ENCODE peak calls at places on chromosome 10, in six cellular contexts. O, A, B, J, D and N are unnamed samples.

GRCh38 chr10:112332509-112333228 is 41.2 kb upstream of the ACSL5 start:
- DNase-seq in J (peak), A (no peak), O (no peak), B (no peak), D (no peak), N (no peak)

GRCh38 chr10:65548046-65548445 is 1377.8 kb upstream of the LRRTM3 start:
- DNase-seq in A (no peak), B (no peak), D (no peak), J (no peak), O (no peak), N (no peak)

GRCh38 chr10:132275426-132276178 is 32.1 kb downstream of the STK32C start:
- DNase-seq in A (no peak), D (no peak), J (no peak), O (no peak), B (no peak), N (no peak)

GRCh38 chr10:122986340-122986739 is 6.1 kb downstream of the PSTK start:
- DNase-seq in O (no peak), A (no peak), D (no peak), J (no peak), B (no peak), N (no peak)

GRCh38 chr10:12067336-12067735 is 1.4 kb upstream of the DHTKD1 start:
- DNase-seq in O (no peak), B (no peak), D (no peak), A (no peak), J (no peak), N (no peak)

GRCh38 chr10:35304649-35305048 is 31.7 kb upstream of the CCNY start:
- DNase-seq in B (no peak), A (no peak), O (no peak), J (no peak), D (no peak), N (peak)

GRCh38 chr10:123926401-123927264 is 35.0 kb upstream of the CPXM2 start:
- DNase-seq in O (no peak), J (no peak), B (peak), D (no peak), A (no peak), N (no peak)

GRCh38 chr10:47357131-47357582 is 9.0 kb downstream of the RBP3 start:
- DNase-seq in J (no peak), A (no peak), D (no peak), B (no peak), O (no peak), N (no peak)

GRCh38 chr10:14822879-14823755 is 14.7 kb downstream of the CDNF start:
- DNase-seq in D (peak), O (peak), A (no peak), J (peak), B (no peak), N (peak)

GRCh38 chr10:45532501-45532900 is 140.1 kb downstream of the ZFAND4 start:
- DNase-seq in O (no peak), B (no peak), J (no peak), D (no peak), A (no peak), N (no peak)

GRCh38 chr10:21689881-21690280 is 155.8 kb downstream of the MLLT10 start:
- DNase-seq in B (no peak), D (no peak), O (no peak), A (no peak), J (no peak), N (no peak)

GRCh38 chr10:91049961-91050360 is 129.1 kb upstream of the ANKRD1 start:
- DNase-seq in B (no peak), A (no peak), J (no peak), D (no peak), O (no peak), N (no peak)

GRCh38 chr10:35916791-35917190 is 274.7 kb upstream of the FZD8 start:
- DNase-seq in J (no peak), O (no peak), B (no peak), A (no peak), D (no peak), N (peak)

GRCh38 chr10:87612107-87612506 is 47.6 kb upstream of the PAPSS2 start:
- DNase-seq in J (no peak), D (no peak), B (no peak), O (no peak), A (no peak), N (no peak)

GRCh38 chr10:30080161-30080560 is 20.8 kb upstream of the JCAD start:
- DNase-seq in A (no peak), D (no peak), O (no peak), B (no peak), J (no peak), N (no peak)

DNA sequence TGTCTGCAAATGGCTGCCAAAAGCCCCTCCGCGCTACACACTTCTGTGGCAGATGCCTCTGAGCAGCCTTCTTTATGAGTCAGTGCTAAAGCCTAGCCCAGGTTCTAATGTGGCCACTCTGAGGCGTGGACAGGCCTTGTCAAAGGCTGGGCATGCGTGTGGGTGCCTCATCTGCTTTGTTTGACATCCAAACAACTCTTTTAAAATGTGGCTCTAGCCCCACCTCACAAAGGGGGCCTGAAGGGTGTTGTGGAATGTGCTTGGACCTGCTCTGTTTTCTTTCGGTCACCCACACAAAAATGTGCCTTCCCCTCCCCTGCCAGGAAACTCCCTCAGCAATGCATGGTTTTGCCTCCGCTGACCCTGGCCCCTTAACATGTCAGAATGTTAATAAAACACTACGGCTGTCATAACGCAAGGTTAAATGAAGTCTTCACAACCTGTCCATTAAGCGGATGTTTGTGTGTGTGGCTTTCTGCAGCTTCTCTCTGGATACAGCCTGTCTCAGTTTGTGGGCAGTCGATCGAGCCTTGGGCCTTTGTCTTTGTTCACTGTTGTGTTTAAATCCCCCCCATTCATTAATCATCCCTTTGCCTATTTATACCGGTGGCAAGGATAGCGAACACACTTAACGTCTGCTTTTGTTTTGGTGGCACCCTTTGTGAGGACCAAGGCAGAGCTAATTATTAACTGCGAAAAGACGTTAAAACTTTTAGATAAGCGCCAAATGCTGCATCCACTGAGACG is 718.9 kb downstream of the LRMDA start:
- DNase-seq in D (no peak), J (peak), B (no peak), A (no peak), O (peak), N (peak)
- TF ChIP-seq CREB1 in D (no peak), J (no peak), B (no peak), A (no peak), O (no peak), N (no peak)

DNA sequence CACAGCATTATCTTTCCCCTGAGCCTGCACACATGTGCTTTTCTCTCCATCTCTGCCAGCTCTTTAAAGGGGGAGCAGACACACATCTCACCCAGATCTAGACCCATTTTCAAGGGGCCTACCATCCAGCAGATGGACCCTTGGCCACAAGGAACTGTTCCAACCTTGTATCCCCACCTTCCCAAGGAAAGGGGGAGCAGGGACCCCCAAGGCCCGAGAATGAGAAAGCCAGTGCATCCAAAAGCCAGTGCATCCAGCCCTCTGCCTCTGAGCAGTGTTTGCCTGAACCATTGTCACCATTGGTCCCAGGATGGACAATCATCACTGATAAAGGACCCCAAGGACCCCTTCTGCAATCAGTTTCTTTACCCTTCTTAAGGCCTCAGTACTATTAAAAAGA is 65.2 kb downstream of the GRID1 start:
- DNase-seq in A (no peak), B (no peak), D (no peak), O (no peak), J (no peak), N (no peak)
- TF ChIP-seq CREB1 in A (no peak), B (no peak), D (no peak), O (no peak), J (no peak), N (no peak)

GRCh38 chr10:49431426-49431825 is 35.5 kb upstream of the DRGX start:
- DNase-seq in J (no peak), B (no peak), D (no peak), A (no peak), O (no peak), N (no peak)

GRCh38 chr10:49433069-49433468 is 37.2 kb upstream of the DRGX start:
- DNase-seq in D (no peak), J (no peak), B (no peak), A (no peak), O (no peak), N (no peak)

GRCh38 chr10:49435225-49435624 is 39.3 kb upstream of the DRGX start:
- DNase-seq in B (no peak), A (no peak), D (no peak), O (no peak), J (no peak), N (peak)

GRCh38 chr10:49426490-49427360 is 30.8 kb upstream of the DRGX start:
- DNase-seq in O (no peak), B (no peak), D (no peak), A (no peak), J (no peak), N (no peak)

DNA sequence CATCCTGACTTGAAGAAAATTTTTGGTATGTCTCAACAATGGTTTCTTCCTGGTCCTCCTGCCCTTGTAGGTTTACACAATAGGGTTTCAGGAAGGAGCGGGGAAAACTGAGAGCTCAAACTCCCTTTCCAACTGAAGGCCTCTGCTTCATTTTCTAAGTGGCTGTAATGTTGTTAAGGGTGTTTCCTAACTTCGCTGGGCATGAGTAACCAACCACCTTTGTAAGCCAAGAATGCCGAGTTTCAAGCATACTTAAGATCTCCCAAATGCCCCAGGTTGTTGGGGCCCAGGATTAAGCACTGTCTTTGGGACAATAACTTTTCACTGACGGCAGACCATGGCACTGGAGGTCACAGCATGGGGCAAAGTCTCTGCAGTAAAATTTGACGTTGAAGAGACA is 33.6 kb upstream of the DRGX start:
- DNase-seq in A (no peak), B (no peak), J (no peak), O (no peak), D (no peak), N (no peak)
- TF ChIP-seq CREB1 in A (no peak), B (no peak), J (no peak), O (no peak), D (no peak), N (no peak)

GRCh38 chr10:43041422-43042342 is 35.2 kb upstream of the RET start:
- DNase-seq in J (no peak), B (no peak), A (peak), O (no peak), D (no peak), N (no peak)

GRCh38 chr10:43043773-43044394 is 33.0 kb upstream of the RET start:
- DNase-seq in B (no peak), J (no peak), A (peak), D (no peak), O (no peak), N (no peak)

GRCh38 chr10:43044444-43045245 is 32.2 kb upstream of the RET start:
- DNase-seq in O (no peak), A (peak), J (no peak), D (no peak), B (no peak), N (no peak)

GRCh38 chr10:43043342-43043772 is 33.5 kb upstream of the RET start:
- DNase-seq in J (no peak), O (no peak), B (no peak), D (no peak), A (no peak), N (no peak)

DNA sequence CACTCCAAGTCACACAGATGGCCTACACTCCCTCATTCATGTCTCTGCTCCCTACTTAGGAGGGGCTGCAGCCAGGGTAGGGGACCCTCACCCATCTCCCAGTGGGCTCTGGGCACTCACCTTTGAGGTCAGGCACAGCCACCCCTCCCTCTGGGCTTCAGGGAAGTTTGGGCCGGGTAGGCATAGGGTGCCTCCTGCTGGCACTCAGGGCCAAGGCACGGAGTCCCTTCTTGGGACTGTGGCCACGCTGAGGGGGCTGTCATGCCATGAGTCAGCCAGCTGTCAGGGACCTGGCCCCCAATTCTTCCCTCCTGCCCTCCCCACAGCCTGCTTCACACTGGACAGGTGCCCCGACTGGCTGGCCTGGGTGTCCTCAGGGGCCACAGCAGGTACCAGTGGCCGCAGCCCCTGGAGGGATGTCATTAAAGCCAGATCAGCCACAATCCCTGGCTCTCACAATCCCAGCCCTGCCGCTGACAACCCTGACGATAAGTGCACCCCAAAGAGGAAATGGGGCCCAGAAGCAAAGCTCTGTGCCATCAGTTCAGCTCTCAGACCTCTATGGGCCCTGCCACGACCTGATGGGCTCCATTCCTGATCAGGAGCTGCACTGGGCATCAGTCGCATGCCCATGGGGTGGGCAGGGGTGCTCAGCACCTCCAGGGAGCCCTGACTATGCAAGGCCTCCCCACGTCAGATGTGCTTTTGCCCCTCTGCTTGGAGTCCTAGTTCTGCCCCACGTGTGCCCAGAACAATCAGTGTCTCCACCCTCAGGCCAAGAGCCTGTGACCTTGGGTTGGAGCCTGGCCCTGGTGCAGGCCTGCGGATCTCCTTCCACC is 34.1 kb upstream of the RET start:
- DNase-seq in O (peak), B (no peak), D (no peak), A (peak), J (no peak), N (peak)
- TF ChIP-seq CREB1 in O (no peak), B (no peak), D (no peak), A (no peak), J (no peak), N (no peak)

DNA sequence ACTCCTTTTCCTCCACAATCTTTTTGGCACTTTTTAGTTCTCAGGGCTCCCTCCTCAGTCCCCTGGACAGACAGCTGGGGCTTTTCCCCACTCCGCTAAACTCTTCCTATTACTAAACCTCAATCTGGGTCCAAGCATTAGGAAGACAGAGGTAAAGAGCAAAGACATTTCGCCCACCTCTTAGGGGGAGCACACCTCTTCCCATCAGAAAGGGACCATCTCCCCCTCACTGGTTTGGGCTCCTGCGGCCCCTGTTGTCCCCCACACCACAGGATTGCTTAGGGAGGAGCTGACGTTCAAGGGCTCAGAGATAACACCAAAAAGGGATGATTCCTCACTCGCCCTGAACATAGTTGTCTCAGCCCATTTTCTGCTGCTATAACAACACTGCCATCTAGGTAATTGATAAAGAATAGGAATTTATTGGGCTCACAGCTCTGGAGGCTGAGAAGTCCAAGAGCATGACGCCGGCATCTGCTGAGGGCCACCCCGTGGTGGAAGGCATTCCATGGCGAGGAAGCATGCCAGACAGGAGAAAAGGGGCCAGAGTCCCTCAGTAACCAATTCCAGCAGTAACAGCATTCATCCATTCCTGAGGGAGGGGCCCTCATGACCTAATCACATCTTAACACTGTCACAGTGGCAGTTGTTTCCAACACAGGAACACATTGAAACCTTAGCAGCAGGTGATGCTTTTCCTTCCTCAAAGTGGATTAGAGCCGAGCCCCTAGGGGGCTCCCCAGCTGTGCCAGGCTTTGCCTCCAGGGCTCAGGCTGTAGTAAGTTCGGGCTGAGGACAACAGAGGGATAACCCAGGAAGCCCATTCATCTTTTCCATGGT is 209.6 kb downstream of the EBF3 start:
- DNase-seq in B (no peak), J (no peak), A (peak), O (no peak), D (no peak), N (no peak)
- TF ChIP-seq CREB1 in B (no peak), J (no peak), A (no peak), O (no peak), D (no peak), N (no peak)

DNA sequence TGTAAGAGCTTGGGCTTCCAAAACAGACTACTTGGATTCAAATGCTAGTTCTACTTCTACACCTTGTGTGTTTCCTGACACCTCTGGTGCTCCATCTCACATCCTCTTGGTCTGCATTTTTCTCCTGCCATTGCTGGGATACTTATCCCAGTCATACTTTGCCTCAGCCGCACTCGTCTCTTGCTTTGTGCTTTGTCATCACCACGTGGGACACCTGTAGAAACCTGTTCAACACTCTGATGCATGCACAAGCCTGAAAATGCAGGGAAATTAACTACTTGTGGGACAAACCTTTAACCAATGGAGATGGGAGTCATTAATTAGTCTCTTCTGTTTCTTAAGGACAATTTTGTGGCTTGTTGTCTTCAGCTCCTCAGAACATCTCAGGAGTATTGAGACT is 94.2 kb upstream of the PHYHIPL start:
- DNase-seq in J (no peak), A (no peak), O (no peak), D (no peak), B (no peak), N (no peak)
- TF ChIP-seq CREB1 in J (no peak), A (no peak), O (no peak), D (no peak), B (no peak), N (no peak)

DNA sequence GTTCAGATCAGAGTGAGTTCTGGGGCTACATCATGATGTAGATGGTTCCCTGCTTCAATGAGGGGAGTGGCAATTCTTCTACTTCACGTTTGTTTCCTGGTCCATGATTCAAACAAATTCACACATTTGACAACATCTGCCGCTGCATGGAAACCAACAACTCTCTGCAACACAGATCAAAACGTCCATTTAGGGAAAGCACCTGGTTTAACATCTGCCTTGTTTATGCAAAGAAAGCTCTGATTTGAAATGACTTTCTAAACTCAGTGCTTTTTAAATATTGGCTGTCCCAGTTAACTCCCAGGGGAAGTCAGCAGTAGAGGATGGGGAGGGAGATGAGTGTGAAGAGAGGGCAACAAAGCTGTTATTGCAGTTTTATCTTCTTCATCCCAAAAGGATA is 93.8 kb downstream of the GAD2 start:
- DNase-seq in A (no peak), D (no peak), B (no peak), J (no peak), O (no peak), N (no peak)
- TF ChIP-seq CREB1 in A (no peak), D (no peak), B (no peak), J (no peak), O (no peak), N (no peak)

GRCh38 chr10:389836-390448 is 254.7 kb downstream of the ZMYND11 start:
- DNase-seq in D (no peak), A (no peak), J (no peak), B (no peak), O (no peak), N (no peak)

GRCh38 chr10:392705-393037 is 257.4 kb downstream of the ZMYND11 start:
- DNase-seq in B (no peak), D (no peak), O (no peak), J (no peak), A (no peak), N (no peak)

GRCh38 chr10:390449-391100 is 255.3 kb downstream of the ZMYND11 start:
- DNase-seq in B (no peak), O (no peak), J (no peak), A (no peak), D (no peak), N (no peak)

GRCh38 chr10:391849-392704 is 256.8 kb downstream of the ZMYND11 start:
- DNase-seq in J (no peak), A (no peak), D (no peak), O (no peak), B (no peak), N (no peak)

GRCh38 chr10:391304-391703 is 256.0 kb downstream of the ZMYND11 start:
- DNase-seq in A (no peak), B (no peak), J (no peak), D (no peak), O (no peak), N (no peak)
- TF ChIP-seq CREB1 in A (no peak), B (no peak), J (no peak), D (no peak), O (no peak), N (no peak)